ENCODE peak calls at places on chromosomes 2 and 18, in ten cellular contexts. R is MM.1S; H is spleen; A is SK-N-SH; Q is AML-193; S is NCI-H1105 treated with DMSO at 0.1 percent for 48 hours; D is HT1080; K is CD4-positive, alpha-beta memory T cell; P is NCI-H2029 treated with DMSO at 0.1 percent for 48 hours; L is HuH-7. V is an unnamed sample.
A peak's percentile ranks its signal among the peaks of the same experiment; 100 is the strongest.

GRCh38 chr2:48601349-48601748 is 16.3 kb upstream of the GTF2A1L start:
- DNase-seq in D (no peak), Q (peak; percentile 6), L (peak; percentile 8), S (no peak), H (no peak), R (peak; percentile 40), P (no peak), A (no peak), K (no peak), V (no peak)

GRCh38 chr18:70462078-70462439 is 173.2 kb downstream of the SOCS6 start:
- DNase-seq in Q (no peak), A (no peak), L (no peak), K (no peak), D (no peak), S (no peak), H (no peak), P (no peak), R (no peak), V (no peak)

GRCh38 chr2:72955188-72956049 is 38.1 kb downstream of the EMX1 start:
- DNase-seq in A (no peak), L (no peak), P (no peak), H (no peak), K (no peak), S (no peak), D (no peak), Q (no peak), R (no peak), V (peak; percentile 63)

GRCh38 chr2:46824611-46825010 is 91.0 kb downstream of the MCFD2 start:
- DNase-seq in L (no peak), S (no peak), K (no peak), Q (no peak), R (no peak), H (no peak), D (no peak), P (no peak), A (no peak), V (no peak)

GRCh38 chr2:21096458-21096857 is 27.3 kb upstream of the TDRD15 start:
- DNase-seq in D (no peak), S (no peak), K (no peak), R (no peak), H (no peak), A (no peak), L (peak; percentile 14), Q (no peak), P (no peak), V (no peak)

GRCh38 chr2:32946314-32947075 is at the start of gene LTBP1:
- DNase-seq in D (peak; percentile 55), L (peak; percentile 78), A (peak; percentile 82), H (peak; percentile 88), R (peak; percentile 78), K (peak; percentile 63), S (peak; percentile 28), P (no peak), Q (peak; percentile 2), V (no peak)

GRCh38 chr2:96763511-96764252 is 3.0 kb downstream of the CNNM4 start:
- DNase-seq in H (no peak), Q (peak; percentile 28), A (peak; percentile 76), R (no peak), S (peak; percentile 53), L (peak; percentile 79), P (no peak), D (no peak), K (no peak), V (no peak)

GRCh38 chr18:68560128-68560527 is 154.8 kb downstream of the TMX3 start:
- DNase-seq in A (no peak), D (no peak), H (no peak), Q (no peak), R (no peak), K (no peak), S (no peak), P (no peak), L (no peak), V (no peak)

GRCh38 chr2:148298201-148298600 is 277.3 kb downstream of the MBD5 start:
- DNase-seq in L (no peak), D (peak; percentile 35), K (no peak), Q (no peak), H (no peak), P (no peak), A (no peak), S (no peak), R (no peak), V (no peak)

GRCh38 chr2:133130548-133131246 is 437.6 kb downstream of the NCKAP5 start:
- DNase-seq in S (no peak), K (no peak), R (no peak), L (no peak), H (no peak), D (peak; percentile 35), A (no peak), P (no peak), Q (no peak), V (no peak)

GRCh38 chr2:113225505-113226259 is 51.9 kb downstream of the PSD4 start:
- DNase-seq in P (peak; percentile 7), A (peak; percentile 57), D (peak; percentile 56), L (no peak), H (no peak), Q (no peak), S (peak; percentile 79), K (no peak), R (no peak), V (no peak)

GRCh38 chr2:222424729-222425671 is 657 bp downstream of the SGPP2 start:
- DNase-seq in H (peak; percentile 79), A (peak; percentile 74), L (no peak), D (no peak), P (no peak), S (peak; percentile 44), Q (no peak), K (peak; percentile 75), R (peak; percentile 14), V (peak; percentile 74)

GRCh38 chr2:65300134-65300771 is 72.6 kb downstream of the ACTR2 start:
- DNase-seq in P (no peak), R (no peak), Q (no peak), K (no peak), D (peak; percentile 44), L (no peak), S (no peak), A (no peak), H (no peak), V (no peak)

GRCh38 chr2:48085888-48086287 is 179.6 kb upstream of the FBXO11 start:
- DNase-seq in S (no peak), R (no peak), A (no peak), P (no peak), K (no peak), H (no peak), Q (no peak), L (no peak), D (no peak), V (no peak)

GRCh38 chr18:65146615-65147014 is 604.2 kb upstream of the CDH7 start:
- DNase-seq in L (no peak), D (no peak), P (no peak), R (no peak), A (no peak), K (no peak), S (peak; percentile 44), Q (no peak), H (no peak), V (no peak)

GRCh38 chr18:61635901-61636528 is 256.8 kb downstream of the RNF152 start:
- DNase-seq in L (peak; percentile 23), P (no peak), K (no peak), Q (peak; percentile 6), A (peak; percentile 66), S (peak; percentile 39), H (no peak), D (peak; percentile 34), R (peak; percentile 51), V (no peak)

GRCh38 chr2:238059505-238059904 is 1.3 kb upstream of the SCLY start:
- DNase-seq in S (no peak), A (no peak), D (no peak), Q (no peak), K (no peak), H (no peak), R (no peak), P (no peak), L (no peak), V (no peak)

GRCh38 chr2:55165567-55165966 is 66.5 kb downstream of the CLHC1 start:
- DNase-seq in R (no peak), P (no peak), K (no peak), L (no peak), H (no peak), S (no peak), D (peak; percentile 87), A (no peak), Q (no peak), V (no peak)

GRCh38 chr2:25228848-25229674 is 60.7 kb upstream of the POMC start:
- DNase-seq in A (peak; percentile 98), R (peak; percentile 48), S (peak; percentile 46), L (peak; percentile 93), P (peak; percentile 28), H (no peak), Q (peak; percentile 21), D (peak; percentile 68), K (no peak), V (no peak)

GRCh38 chr2:64327510-64328414 is 126.2 kb upstream of the LGALSL start:
- DNase-seq in H (peak; percentile 89), K (peak; percentile 48), Q (peak; percentile 61), L (no peak), D (peak; percentile 24), A (peak; percentile 65), S (peak; percentile 17), R (peak; percentile 56), P (no peak), V (no peak)

GRCh38 chr2:19754907-19755306 is 146.9 kb downstream of the TTC32 start:
- DNase-seq in A (no peak), Q (no peak), S (peak; percentile 16), L (no peak), H (no peak), D (no peak), R (no peak), K (no peak), P (no peak), V (no peak)

GRCh38 chr2:101200714-101201113 is 49.5 kb upstream of the TBC1D8 start:
- DNase-seq in H (no peak), R (no peak), L (no peak), P (no peak), S (no peak), D (no peak), Q (no peak), K (no peak), A (no peak), V (no peak)